ENCODE peak calls at places on chromosomes 6 and 20, in five cellular contexts. One of them, this sample, is unnamed. For H3K36me3, the result is how much of the 10 kb centered on the place peaks cover.

GRCh38 chr6:55069132-55069781 is 105.1 kb upstream of the HCRTR2 start:
- DNase-seq in lower lobe of right lung: no peak
- DNase-seq in kidney epithelial cell: peak
- DNase-seq in brain microvascular endothelial cell: peak
- DNase-seq in psoas muscle: no peak
- DNase-seq in this sample: no peak

GRCh38 chr6:149851461-149851860 is 12.7 kb downstream of the LRP11 start:
- DNase-seq in lower lobe of right lung: no peak
- DNase-seq in kidney epithelial cell: no peak
- DNase-seq in brain microvascular endothelial cell: peak
- DNase-seq in psoas muscle: no peak
- DNase-seq in this sample: no peak

GRCh38 chr6:15166121-15166520 is 79.7 kb upstream of the JARID2 start:
- DNase-seq in lower lobe of right lung: no peak
- DNase-seq in kidney epithelial cell: no peak
- DNase-seq in brain microvascular endothelial cell: no peak
- DNase-seq in psoas muscle: no peak
- DNase-seq in this sample: no peak

GRCh38 chr6:151647871-151648639 is 154.2 kb downstream of the CCDC170 start:
- DNase-seq in lower lobe of right lung: no peak
- DNase-seq in kidney epithelial cell: no peak
- DNase-seq in brain microvascular endothelial cell: peak
- DNase-seq in psoas muscle: no peak
- DNase-seq in this sample: no peak

GRCh38 chr6:149560736-149561135 is 5.4 kb upstream of the GINM1 start:
- DNase-seq in lower lobe of right lung: no peak
- DNase-seq in kidney epithelial cell: no peak
- DNase-seq in brain microvascular endothelial cell: peak
- DNase-seq in psoas muscle: no peak
- DNase-seq in this sample: peak

GRCh38 chr6:144151010-144151727 is 852 bp downstream of the STX11 start:
- DNase-seq in lower lobe of right lung: peak
- DNase-seq in kidney epithelial cell: no peak
- DNase-seq in brain microvascular endothelial cell: no peak
- DNase-seq in psoas muscle: no peak
- DNase-seq in this sample: peak

GRCh38 chr6:31690231-31691077 is 9.6 kb upstream of the LY6G5C start:
- DNase-seq in lower lobe of right lung: no peak
- DNase-seq in kidney epithelial cell: no peak
- DNase-seq in brain microvascular endothelial cell: no peak
- DNase-seq in psoas muscle: no peak
- DNase-seq in this sample: no peak

GRCh38 chr6:40587240-40588069 is at the start of gene LRFN2:
- DNase-seq in lower lobe of right lung: peak
- DNase-seq in kidney epithelial cell: no peak
- DNase-seq in brain microvascular endothelial cell: peak
- DNase-seq in psoas muscle: peak
- DNase-seq in this sample: peak

GRCh38 chr6:35056952-35057351 is 84.2 kb downstream of the TCP11 start:
- DNase-seq in lower lobe of right lung: no peak
- DNase-seq in kidney epithelial cell: no peak
- DNase-seq in brain microvascular endothelial cell: no peak
- DNase-seq in psoas muscle: no peak
- DNase-seq in this sample: no peak

GRCh38 chr6:7241709-7242645 is 71.0 kb downstream of the SSR1 start:
- DNase-seq in lower lobe of right lung: peak
- DNase-seq in kidney epithelial cell: no peak
- DNase-seq in brain microvascular endothelial cell: peak
- DNase-seq in psoas muscle: no peak
- DNase-seq in this sample: no peak

GRCh38 chr20:51046021-51046985 is 23.4 kb upstream of the KCNG1 start:
- DNase-seq in lower lobe of right lung: no peak
- DNase-seq in kidney epithelial cell: no peak
- DNase-seq in brain microvascular endothelial cell: no peak
- DNase-seq in psoas muscle: no peak
- DNase-seq in this sample: no peak

GRCh38 chr6:137724018-137724403 is 143.0 kb upstream of the TNFAIP3 start:
- DNase-seq in lower lobe of right lung: no peak
- DNase-seq in kidney epithelial cell: no peak
- DNase-seq in brain microvascular endothelial cell: no peak
- DNase-seq in psoas muscle: no peak
- DNase-seq in this sample: peak

GRCh38 chr6:139409026-139409425 is 34.6 kb upstream of the CITED2 start:
- DNase-seq in lower lobe of right lung: no peak
- DNase-seq in kidney epithelial cell: peak
- DNase-seq in brain microvascular endothelial cell: peak
- DNase-seq in psoas muscle: no peak
- DNase-seq in this sample: no peak

GRCh38 chr20:39700527-39700926 is 738.4 kb downstream of the DHX35 start:
- DNase-seq in lower lobe of right lung: no peak
- DNase-seq in kidney epithelial cell: no peak
- DNase-seq in brain microvascular endothelial cell: no peak
- DNase-seq in psoas muscle: no peak
- DNase-seq in this sample: no peak

GRCh38 chr20:39698706-39699211 is 736.6 kb downstream of the DHX35 start:
- DNase-seq in lower lobe of right lung: no peak
- DNase-seq in kidney epithelial cell: no peak
- DNase-seq in brain microvascular endothelial cell: no peak
- DNase-seq in psoas muscle: no peak
- DNase-seq in this sample: no peak

GRCh38 chr20:39702716-39703349 is 740.7 kb downstream of the DHX35 start:
- DNase-seq in lower lobe of right lung: no peak
- DNase-seq in kidney epithelial cell: no peak
- DNase-seq in brain microvascular endothelial cell: no peak
- DNase-seq in psoas muscle: no peak
- DNase-seq in this sample: no peak

DNA sequence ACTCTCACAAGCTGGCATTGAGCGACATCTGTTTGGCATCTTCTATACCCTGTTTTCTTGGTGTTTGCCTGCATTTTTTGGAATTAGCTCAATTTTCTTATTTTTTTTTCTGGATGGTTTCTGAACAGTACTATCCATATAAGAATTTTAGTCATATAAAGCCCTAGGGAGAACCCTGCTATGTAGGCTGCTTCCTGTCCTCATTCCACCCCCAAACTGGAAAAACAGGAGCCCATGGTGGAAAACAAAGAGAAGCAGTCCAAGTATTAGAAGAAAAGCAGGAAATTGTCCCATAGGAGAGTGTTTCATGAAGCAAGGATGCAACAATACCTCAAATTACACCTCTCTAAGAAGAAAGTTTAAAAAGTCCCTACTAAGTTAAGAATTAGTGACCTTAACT is 737.2 kb downstream of the DHX35 start:
- DNase-seq in lower lobe of right lung: no peak
- DNase-seq in kidney epithelial cell: no peak
- DNase-seq in brain microvascular endothelial cell: no peak
- DNase-seq in psoas muscle: no peak
- DNase-seq in this sample: no peak
- H3K4me3 ChIP-seq in lower lobe of right lung: no peak
- H3K4me3 ChIP-seq in kidney epithelial cell: no peak
- H3K4me3 ChIP-seq in brain microvascular endothelial cell: no peak
- H3K4me3 ChIP-seq in psoas muscle: no peak
- H3K4me3 ChIP-seq in this sample: no peak

DNA sequence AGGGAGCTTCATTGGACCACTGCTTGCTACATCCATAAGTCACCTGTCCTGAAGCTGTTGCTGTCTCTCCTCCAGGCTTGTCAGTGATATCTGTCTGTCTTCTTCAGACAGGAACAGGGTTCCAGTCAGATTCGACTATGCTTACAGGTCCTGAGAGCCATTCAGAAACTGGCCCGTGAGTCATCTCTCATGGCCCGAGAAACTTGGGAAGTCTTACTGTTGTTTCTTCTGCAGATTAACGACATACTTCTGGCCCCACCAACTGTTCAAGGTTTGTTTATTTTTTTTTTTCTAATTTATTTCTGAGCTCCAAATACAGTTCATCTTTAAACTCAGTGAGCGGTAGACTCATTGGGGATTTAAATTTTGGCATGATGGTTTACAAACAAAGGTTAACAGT is 24.6 kb downstream of the RALGAPB start:
- DNase-seq in lower lobe of right lung: no peak
- DNase-seq in kidney epithelial cell: no peak
- DNase-seq in brain microvascular endothelial cell: peak
- DNase-seq in psoas muscle: no peak
- DNase-seq in this sample: no peak
- H3K36me3 ChIP-seq in lower lobe of right lung: half or more
- H3K36me3 ChIP-seq in kidney epithelial cell: under half
- H3K36me3 ChIP-seq in brain microvascular endothelial cell: under half
- H3K36me3 ChIP-seq in psoas muscle: under half
- H3K36me3 ChIP-seq in this sample: half or more

GRCh38 chr6:20564777-20565176 is 30.5 kb downstream of the CDKAL1 start:
- DNase-seq in lower lobe of right lung: no peak
- DNase-seq in kidney epithelial cell: no peak
- DNase-seq in brain microvascular endothelial cell: no peak
- DNase-seq in psoas muscle: no peak
- DNase-seq in this sample: no peak

GRCh38 chr6:20564269-20564668 is 30.0 kb downstream of the CDKAL1 start:
- DNase-seq in lower lobe of right lung: no peak
- DNase-seq in kidney epithelial cell: no peak
- DNase-seq in brain microvascular endothelial cell: no peak
- DNase-seq in psoas muscle: no peak
- DNase-seq in this sample: no peak

GRCh38 chr6:20563377-20563776 is 29.1 kb downstream of the CDKAL1 start:
- DNase-seq in lower lobe of right lung: no peak
- DNase-seq in kidney epithelial cell: no peak
- DNase-seq in brain microvascular endothelial cell: no peak
- DNase-seq in psoas muscle: no peak
- DNase-seq in this sample: no peak

GRCh38 chr6:20554817-20555216 is 20.6 kb downstream of the CDKAL1 start:
- DNase-seq in lower lobe of right lung: no peak
- DNase-seq in kidney epithelial cell: no peak
- DNase-seq in brain microvascular endothelial cell: no peak
- DNase-seq in psoas muscle: no peak
- DNase-seq in this sample: no peak

GRCh38 chr6:20559924-20560551 is 25.8 kb downstream of the CDKAL1 start:
- DNase-seq in lower lobe of right lung: no peak
- DNase-seq in kidney epithelial cell: no peak
- DNase-seq in brain microvascular endothelial cell: no peak
- DNase-seq in psoas muscle: no peak
- DNase-seq in this sample: no peak
- H3K4me3 ChIP-seq in lower lobe of right lung: no peak
- H3K4me3 ChIP-seq in kidney epithelial cell: no peak
- H3K4me3 ChIP-seq in brain microvascular endothelial cell: no peak
- H3K4me3 ChIP-seq in psoas muscle: peak
- H3K4me3 ChIP-seq in this sample: no peak

GRCh38 chr20:35499271-35499670 is 30.2 kb downstream of the C20orf173 start:
- DNase-seq in lower lobe of right lung: no peak
- DNase-seq in kidney epithelial cell: no peak
- DNase-seq in brain microvascular endothelial cell: no peak
- DNase-seq in psoas muscle: no peak
- DNase-seq in this sample: no peak

GRCh38 chr20:35497320-35497719 is 32.1 kb downstream of the C20orf173 start:
- DNase-seq in lower lobe of right lung: no peak
- DNase-seq in kidney epithelial cell: no peak
- DNase-seq in brain microvascular endothelial cell: no peak
- DNase-seq in psoas muscle: no peak
- DNase-seq in this sample: no peak

GRCh38 chr20:35502352-35502751 is 27.1 kb downstream of the C20orf173 start:
- DNase-seq in lower lobe of right lung: no peak
- DNase-seq in kidney epithelial cell: no peak
- DNase-seq in brain microvascular endothelial cell: no peak
- DNase-seq in psoas muscle: no peak
- DNase-seq in this sample: no peak

GRCh38 chr20:35496481-35496880 is 33.0 kb downstream of the C20orf173 start:
- DNase-seq in lower lobe of right lung: no peak
- DNase-seq in kidney epithelial cell: no peak
- DNase-seq in brain microvascular endothelial cell: no peak
- DNase-seq in psoas muscle: no peak
- DNase-seq in this sample: no peak

DNA sequence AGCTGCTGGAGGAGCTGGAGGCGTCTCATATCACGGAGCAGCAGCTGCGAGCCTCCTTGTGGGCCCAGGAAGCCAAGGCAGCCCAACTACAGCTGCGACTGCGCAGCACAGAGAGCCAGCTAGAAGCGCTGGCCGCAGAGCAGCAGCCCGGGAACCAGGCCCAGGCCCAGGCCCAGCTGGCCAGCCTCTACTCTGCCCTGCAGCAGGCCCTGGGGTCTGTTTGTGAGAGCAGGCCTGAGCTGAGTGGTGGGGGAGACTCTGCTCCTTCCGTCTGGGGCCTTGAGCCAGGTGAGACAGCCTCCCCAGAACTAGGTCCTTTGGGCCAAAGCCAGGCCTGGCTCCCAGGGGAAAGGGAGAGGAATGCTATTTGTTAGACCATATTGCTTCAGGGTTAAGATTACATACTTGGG is 31.7 kb downstream of the C20orf173 start:
- DNase-seq in lower lobe of right lung: no peak
- DNase-seq in kidney epithelial cell: no peak
- DNase-seq in brain microvascular endothelial cell: no peak
- DNase-seq in psoas muscle: peak
- DNase-seq in this sample: no peak
- H3K36me3 ChIP-seq in lower lobe of right lung: half or more
- H3K36me3 ChIP-seq in kidney epithelial cell: under half
- H3K36me3 ChIP-seq in brain microvascular endothelial cell: half or more
- H3K36me3 ChIP-seq in psoas muscle: under half
- H3K36me3 ChIP-seq in this sample: half or more

DNA sequence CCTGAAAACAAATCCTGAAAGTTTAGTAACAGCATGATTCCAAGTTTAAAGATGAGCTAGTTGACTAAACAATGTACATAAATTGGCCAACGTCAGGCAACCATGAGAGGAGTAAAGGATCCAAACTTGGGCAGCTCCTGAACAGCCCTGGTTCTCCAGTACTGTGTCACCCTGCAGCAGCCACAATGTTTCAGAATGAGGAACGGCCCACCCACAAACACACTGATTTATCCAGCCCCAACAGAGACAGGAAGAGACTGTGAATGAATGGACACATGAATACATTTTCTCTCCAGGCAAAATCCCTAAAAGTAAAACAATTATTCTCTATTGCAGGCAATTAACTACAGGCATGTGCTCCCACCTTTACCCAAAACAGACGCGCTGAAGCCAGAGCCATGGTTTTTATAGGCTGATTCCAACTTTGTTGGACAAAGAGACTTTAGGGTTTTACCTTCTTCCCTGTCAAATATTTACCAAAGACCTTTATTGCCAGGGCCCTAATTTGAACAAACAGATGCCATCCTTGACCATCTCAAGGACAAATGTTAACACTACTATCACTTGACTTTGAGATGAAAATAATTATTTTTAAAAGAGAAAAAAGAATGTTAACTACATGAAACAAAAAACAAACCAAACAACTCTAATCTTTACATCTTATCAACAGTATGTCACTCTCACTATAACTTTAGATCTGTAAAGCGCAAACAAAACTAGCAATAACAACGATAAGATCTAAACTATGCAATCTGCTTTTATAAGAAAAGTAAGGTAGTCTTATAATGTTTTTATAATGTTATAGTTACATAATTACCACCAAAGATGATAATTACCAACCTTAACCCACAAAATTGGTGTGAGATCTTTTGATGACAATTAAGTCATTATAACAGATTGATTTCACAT is 22.9 kb downstream of the CNKSR3 start:
- DNase-seq in lower lobe of right lung: no peak
- DNase-seq in kidney epithelial cell: no peak
- DNase-seq in brain microvascular endothelial cell: no peak
- DNase-seq in psoas muscle: no peak
- DNase-seq in this sample: peak
- H3K4me3 ChIP-seq in lower lobe of right lung: no peak
- H3K4me3 ChIP-seq in kidney epithelial cell: no peak
- H3K4me3 ChIP-seq in brain microvascular endothelial cell: no peak
- H3K4me3 ChIP-seq in psoas muscle: no peak
- H3K4me3 ChIP-seq in this sample: no peak

This sample was measured in MG63.